ENCODE peak calls at places on chromosomes 16 and 17, in seven cellular contexts. A is fibroblast of villous mesenchyme; L is DMS 273 treated with DMSO at 0.1 percent for 48 hours; B is NCI-H526 treated with DMSO at 0.1 percent for 48 hours; O is HCT116; U is GF-D8; Q is activated CD4-positive, CD25-positive, alpha-beta regulatory T cell. F is an unnamed sample.

GRCh38 chr16:27779719-27780161 is 229.8 kb downstream of the KATNIP start:
- DNase-seq in L (peak), B (peak), A (peak), Q (no peak), O (no peak), U (no peak), F (no peak)

GRCh38 chr17:49104511-49105074 is 28.0 kb upstream of the B4GALNT2 start:
- DNase-seq in A (peak), Q (no peak), L (no peak), B (no peak), O (no peak), U (no peak), F (no peak)

GRCh38 chr17:63364944-63365343 is 81.2 kb downstream of the CYB561 start:
- DNase-seq in O (no peak), U (no peak), B (no peak), L (no peak), Q (no peak), A (no peak), F (no peak)

GRCh38 chr17:80219013-80219776 is 938 bp downstream of the SGSH start:
- DNase-seq in A (peak), B (no peak), U (peak), O (peak), L (no peak), Q (peak), F (peak)

GRCh38 chr17:43333438-43333943 is 65.3 kb upstream of the ARL4D start:
- DNase-seq in Q (no peak), A (no peak), O (no peak), B (no peak), L (no peak), U (no peak), F (no peak)

GRCh38 chr17:74935585-74936469 is at the start of gene OTOP3:
- DNase-seq in Q (no peak), O (no peak), B (no peak), A (no peak), U (no peak), L (no peak), F (no peak)

GRCh38 chr16:75770051-75770450 is 43.8 kb upstream of the CPHXL start:
- DNase-seq in A (no peak), Q (no peak), U (no peak), O (no peak), L (no peak), B (no peak), F (no peak)

GRCh38 chr17:28471127-28471453 is 2.4 kb upstream of the SLC13A2 start:
- DNase-seq in U (no peak), O (no peak), Q (no peak), A (no peak), B (no peak), L (no peak), F (no peak)

GRCh38 chr16:67243481-67243880 is 3.8 kb downstream of the FHOD1 start:
- DNase-seq in O (no peak), B (no peak), L (no peak), Q (no peak), A (no peak), U (no peak), F (no peak)

GRCh38 chr17:38451030-38451839 is 23.0 kb downstream of the ARHGAP23 start:
- DNase-seq in Q (no peak), A (peak), L (no peak), U (no peak), O (no peak), B (no peak), F (no peak)

GRCh38 chr16:81151648-81152047 is 55.5 kb upstream of the GCSH start:
- DNase-seq in O (no peak), L (no peak), A (no peak), Q (no peak), B (no peak), U (no peak), F (no peak)

GRCh38 chr16:89705006-89705405 is 3.5 kb upstream of the SPATA2L start:
- DNase-seq in U (no peak), A (no peak), B (no peak), O (no peak), L (no peak), Q (no peak), F (no peak)

GRCh38 chr16:81744911-81745310 is 34.2 kb upstream of the PLCG2 start:
- DNase-seq in O (no peak), B (no peak), A (no peak), L (no peak), Q (no peak), U (no peak), F (no peak)

GRCh38 chr16:84937196-84937935 is 74.0 kb downstream of the ZDHHC7 start:
- DNase-seq in B (no peak), O (no peak), A (peak), U (no peak), L (no peak), Q (no peak), F (no peak)

GRCh38 chr17:17351356-17351891 is 48.3 kb downstream of the NT5M start:
- DNase-seq in Q (no peak), B (no peak), L (no peak), A (no peak), U (no peak), O (no peak), F (no peak)

GRCh38 chr16:90019543-90020259 is 445 bp upstream of the DBNDD1 start:
- DNase-seq in U (no peak), Q (peak), A (peak), O (no peak), B (peak), L (no peak), F (no peak)

GRCh38 chr17:74768069-74768762 is 7.9 kb downstream of the NAT9 start:
- DNase-seq in B (no peak), O (no peak), Q (no peak), A (no peak), L (no peak), U (no peak), F (peak)

GRCh38 chr17:8366231-8366630 is 10.3 kb downstream of the KRABD2 start:
- DNase-seq in O (no peak), Q (no peak), A (peak), L (no peak), B (no peak), U (no peak), F (no peak)

GRCh38 chr16:53022374-53022773 is 30.3 kb downstream of the CHD9NB start:
- DNase-seq in O (peak), B (peak), Q (no peak), L (peak), U (no peak), A (peak), F (no peak)

GRCh38 chr17:14197582-14197981 is 39.1 kb downstream of the CDRT15 start:
- DNase-seq in O (no peak), Q (no peak), B (no peak), A (no peak), L (no peak), U (no peak), F (no peak)

GRCh38 chr16:52545544-52546262 is 1.2 kb downstream of the TOX3 start:
- DNase-seq in A (no peak), B (no peak), U (no peak), O (no peak), L (no peak), Q (no peak), F (no peak)

GRCh38 chr17:45783593-45784292 is 377 bp upstream of the CRHR1 start:
- DNase-seq in B (peak), U (no peak), O (no peak), A (no peak), Q (no peak), L (no peak), F (peak)

GRCh38 chr16:1260101-1260670 is 4.3 kb downstream of the TPSD1 start:
- DNase-seq in B (no peak), O (no peak), Q (no peak), L (no peak), A (no peak), U (no peak), F (no peak)

F was measured in NCI-H446.